ENCODE peak calls at places on chromosomes 13 and 19, in six cellular contexts. T is NCI-H187 treated with DMSO at 0.1 percent for 48 hours; Q is fibroblast of lung; B is progenitor cell of endocrine pancreas; G is activated CD4-positive, alpha-beta T cell treated with anti-CD3 and anti-CD28 coated beads, Interleukin-2, amount 50 U/mL, for 24 hours; Z is DMS 273 treated with DMSO at 0.1 percent for 48 hours. V is an unnamed sample.

GRCh38 chr13:73215807-73216206 is 157.0 kb downstream of the KLF5 start:
- DNase-seq in Z (no peak), T (no peak), G (no peak), B (no peak), Q (peak), V (no peak)

GRCh38 chr19:22595422-22595821 is 38.7 kb upstream of the ZNF492 start:
- DNase-seq in Z (no peak), G (no peak), Q (no peak), B (no peak), T (no peak), V (no peak)

GRCh38 chr19:38784224-38784623 is 4.8 kb upstream of the LGALS7B start:
- DNase-seq in G (no peak), T (no peak), Q (peak), Z (no peak), B (no peak), V (no peak)

GRCh38 chr13:112213467-112214245 is 146.7 kb downstream of the SOX1 start:
- DNase-seq in Z (no peak), B (no peak), T (no peak), G (no peak), Q (no peak), V (no peak)

GRCh38 chr13:107867701-107868661 is 347.4 kb downstream of the LIG4 start:
- DNase-seq in Z (no peak), B (peak), T (peak), G (no peak), Q (peak), V (no peak)

GRCh38 chr19:17348700-17349099 is 11.3 kb downstream of the GTPBP3 start:
- DNase-seq in B (no peak), G (no peak), Q (peak), T (no peak), Z (no peak), V (no peak)

GRCh38 chr19:48553676-48554384 is 1.9 kb downstream of the SULT2B1 start:
- DNase-seq in Q (peak), B (no peak), T (no peak), G (no peak), Z (no peak), V (no peak)

GRCh38 chr19:37981785-37982475 is 74.9 kb downstream of the SIPA1L3 start:
- DNase-seq in G (no peak), B (no peak), Z (no peak), Q (peak), T (no peak), V (no peak)

GRCh38 chr19:54517483-54517882 is 14.9 kb downstream of the LAIR2 start:
- DNase-seq in G (no peak), B (no peak), T (no peak), Q (peak), Z (no peak), V (peak)

GRCh38 chr19:44848036-44848804 is 2.1 kb downstream of the NECTIN2 start:
- DNase-seq in T (no peak), G (no peak), Z (no peak), B (no peak), Q (peak), V (no peak)

GRCh38 chr13:39347926-39348901 is 254.8 kb downstream of the LHFPL6 start:
- DNase-seq in B (no peak), Q (no peak), G (no peak), Z (no peak), T (no peak), V (no peak)

GRCh38 chr19:48391100-48392005 is at the start of gene KDELR1:
- DNase-seq in B (peak), T (no peak), G (peak), Q (peak), Z (peak), V (no peak)

GRCh38 chr13:112629161-112629560 is 41.2 kb upstream of the TUBGCP3 start:
- DNase-seq in T (no peak), B (no peak), Q (no peak), G (no peak), Z (no peak), V (no peak)

GRCh38 chr13:98482476-98483444 is 94.1 kb downstream of the STK24 start:
- DNase-seq in T (no peak), G (no peak), Q (peak), B (no peak), Z (no peak), V (peak)

V was measured in Panc1.